ENCODE peak calls at places on chromosomes 7 and 10, in six cellular contexts. X is HL-60, Z is psoas muscle, I is left lung, M is nephron progenitor cell, F is hepatocyte. H is an unnamed sample.

GRCh38 chr10:5502903-5503835 is 3.8 kb upstream of the CALML5 start:
- DNase-seq in Z (peak), F (peak), I (no peak), M (no peak), X (no peak), H (no peak)

GRCh38 chr10:106023329-106023728 is 1141.2 kb downstream of the SORCS1 start:
- DNase-seq in F (no peak), I (no peak), M (no peak), Z (no peak), X (no peak), H (no peak)

GRCh38 chr7:50852901-50853300 is 70.2 kb upstream of the GRB10 start:
- DNase-seq in M (no peak), X (no peak), I (no peak), F (no peak), Z (no peak), H (no peak)

GRCh38 chr7:29485376-29486190 is 78.1 kb upstream of the PRR15 start:
- DNase-seq in Z (no peak), F (no peak), M (no peak), I (no peak), X (no peak), H (no peak)

GRCh38 chr7:490461-491291 is 29.0 kb downstream of the PDGFA start:
- DNase-seq in I (peak), F (no peak), Z (peak), X (no peak), M (no peak), H (no peak)

GRCh38 chr7:30157217-30157616 is 22.4 kb downstream of the MTURN start:
- DNase-seq in Z (no peak), F (no peak), I (no peak), M (no peak), X (peak), H (no peak)

GRCh38 chr7:27277628-27278027 is 35.0 kb downstream of the EVX1 start:
- DNase-seq in X (no peak), F (peak), M (no peak), Z (no peak), I (no peak), H (no peak)

GRCh38 chr7:46317256-46317655 is 396.2 kb upstream of the IGFBP3 start:
- DNase-seq in Z (no peak), I (no peak), X (no peak), F (no peak), M (no peak), H (no peak)

GRCh38 chr10:58531084-58531695 is 18.5 kb downstream of the BICC1 start:
- DNase-seq in I (no peak), F (peak), X (peak), M (peak), Z (no peak), H (no peak)

GRCh38 chr10:118979661-118980060 is 49.9 kb upstream of the NANOS1 start:
- DNase-seq in M (no peak), F (no peak), I (no peak), X (no peak), Z (no peak), H (no peak)

GRCh38 chr10:118978998-118979350 is 50.5 kb upstream of the NANOS1 start:
- DNase-seq in X (no peak), Z (no peak), M (no peak), F (no peak), I (no peak), H (no peak)

GRCh38 chr10:118978316-118978997 is 51.1 kb upstream of the NANOS1 start:
- DNase-seq in I (no peak), Z (no peak), M (no peak), F (no peak), X (no peak), H (no peak)

GRCh38 chr10:118977022-118977599 is 52.4 kb upstream of the NANOS1 start:
- DNase-seq in M (no peak), X (no peak), F (no peak), Z (no peak), I (no peak), H (no peak)

DNA sequence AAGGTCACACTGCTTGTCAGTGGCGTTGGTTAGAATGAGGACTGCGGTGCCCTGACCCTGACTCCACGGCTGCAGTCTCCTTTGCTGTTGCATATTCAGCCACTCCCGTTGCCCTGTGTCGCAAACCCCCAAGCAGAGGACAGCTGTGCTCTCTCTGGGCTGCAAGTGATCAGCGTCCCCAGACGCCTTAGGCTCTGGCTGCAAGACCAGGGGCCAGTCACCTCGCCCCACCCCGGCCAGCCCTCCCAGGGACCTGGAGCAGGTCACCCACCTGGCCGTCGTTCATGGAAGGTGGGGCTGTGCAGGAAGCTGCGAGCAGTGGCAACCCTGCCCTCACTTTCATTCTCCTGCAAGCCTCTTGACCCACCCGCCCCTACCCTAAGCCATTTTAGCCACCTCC is 51.6 kb upstream of the NANOS1 start:
- DNase-seq in I (no peak), Z (no peak), X (no peak), F (no peak), M (no peak), H (no peak)
- TF ChIP-seq CTCF in I (no peak), Z (no peak), X (no peak), F (no peak), M (no peak), H (no peak)

GRCh38 chr10:42431095-42431494 is 207.3 kb downstream of the ZNF33B start:
- DNase-seq in M (no peak), F (no peak), Z (no peak), I (no peak), X (no peak), H (no peak)

GRCh38 chr10:42422911-42423310 is 215.5 kb downstream of the ZNF33B start:
- DNase-seq in Z (no peak), F (no peak), I (no peak), X (no peak), M (no peak), H (no peak)

DNA sequence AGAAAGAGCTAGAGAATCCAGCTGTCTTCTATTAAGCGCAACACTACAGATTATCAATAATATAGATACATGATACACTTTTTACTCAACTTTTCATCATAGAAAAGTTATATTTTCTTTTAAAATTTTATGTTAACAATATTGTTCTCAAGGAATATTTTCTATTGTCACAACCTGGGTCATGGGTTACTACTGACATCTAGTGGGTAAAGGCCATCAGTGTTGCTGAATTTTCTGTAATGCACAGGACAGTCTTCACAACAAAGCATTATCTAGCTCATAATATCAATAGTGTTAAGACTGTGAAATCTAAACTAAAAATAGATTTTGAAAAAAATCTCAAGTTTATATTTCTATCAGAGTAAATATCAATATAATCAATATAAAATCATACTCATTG is 209.8 kb downstream of the ZNF33B start:
- DNase-seq in F (no peak), M (no peak), I (no peak), Z (no peak), X (no peak), H (no peak)
- TF ChIP-seq CTCF in F (peak), M (no peak), I (no peak), Z (peak), X (peak), H (no peak)

DNA sequence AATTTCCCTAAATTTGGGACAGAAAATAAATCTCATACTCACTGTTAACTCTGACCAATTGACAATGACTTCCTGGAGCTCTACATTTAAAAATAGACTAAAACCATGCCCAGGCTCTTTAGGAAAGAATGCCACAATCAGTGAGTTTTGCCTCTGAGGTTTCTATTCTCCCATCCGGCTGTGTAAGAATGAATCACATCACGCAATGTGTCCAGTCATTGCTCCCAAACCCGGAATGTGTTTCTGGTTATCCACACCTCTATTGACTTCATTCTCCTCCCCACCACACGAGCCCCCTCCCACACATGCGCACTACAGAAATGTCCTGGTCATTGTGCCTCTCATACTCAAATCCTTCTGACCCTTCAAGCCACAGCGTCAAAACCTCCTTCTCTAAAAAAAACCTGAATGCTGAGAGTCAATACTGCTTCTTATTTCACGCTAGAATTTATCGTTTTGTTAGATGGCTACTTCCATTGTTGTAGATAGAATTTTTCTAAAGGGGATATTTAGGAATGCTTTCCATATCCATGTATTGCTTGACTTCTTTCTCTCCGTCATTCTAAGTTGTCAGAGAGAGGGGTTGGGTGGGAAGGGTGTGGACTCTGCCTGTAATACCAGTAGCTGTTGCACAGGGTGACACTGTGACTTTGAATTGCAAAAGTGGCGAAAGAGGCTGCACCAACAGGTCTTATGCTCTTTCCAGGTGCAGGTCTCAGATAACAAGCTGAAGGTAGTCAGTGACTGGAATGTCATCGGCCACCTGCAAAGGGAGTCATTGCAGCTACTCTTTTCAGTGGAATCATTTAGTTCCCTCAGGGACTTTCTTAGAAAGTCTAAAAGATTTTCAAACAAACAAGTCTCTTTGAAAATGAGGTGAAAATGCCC is 356.6 kb downstream of the PAXIP1 start:
- DNase-seq in X (no peak), I (no peak), M (no peak), Z (no peak), F (no peak), H (no peak)
- TF ChIP-seq CTCF in X (no peak), I (no peak), M (no peak), Z (no peak), F (no peak), H (no peak)

GRCh38 chr7:15524077-15524476 is 37.7 kb downstream of the AGMO start:
- DNase-seq in I (no peak), M (no peak), X (no peak), F (no peak), Z (no peak), H (no peak)
- TF ChIP-seq CTCF in I (no peak), M (no peak), X (no peak), F (no peak), Z (no peak), H (no peak)

GRCh38 chr10:15751048-15751447 is 31.3 kb upstream of the ITGA8 start:
- DNase-seq in X (no peak), F (no peak), I (no peak), Z (no peak), M (no peak), H (no peak)

GRCh38 chr10:15745748-15746147 is 26.0 kb upstream of the ITGA8 start:
- DNase-seq in I (no peak), X (no peak), F (peak), M (no peak), Z (no peak), H (no peak)

GRCh38 chr10:15744217-15744865 is 24.6 kb upstream of the ITGA8 start:
- DNase-seq in X (peak), I (no peak), Z (no peak), M (peak), F (peak), H (no peak)

GRCh38 chr10:15743443-15743842 is 23.7 kb upstream of the ITGA8 start:
- DNase-seq in X (no peak), Z (no peak), F (no peak), I (no peak), M (no peak), H (no peak)

DNA sequence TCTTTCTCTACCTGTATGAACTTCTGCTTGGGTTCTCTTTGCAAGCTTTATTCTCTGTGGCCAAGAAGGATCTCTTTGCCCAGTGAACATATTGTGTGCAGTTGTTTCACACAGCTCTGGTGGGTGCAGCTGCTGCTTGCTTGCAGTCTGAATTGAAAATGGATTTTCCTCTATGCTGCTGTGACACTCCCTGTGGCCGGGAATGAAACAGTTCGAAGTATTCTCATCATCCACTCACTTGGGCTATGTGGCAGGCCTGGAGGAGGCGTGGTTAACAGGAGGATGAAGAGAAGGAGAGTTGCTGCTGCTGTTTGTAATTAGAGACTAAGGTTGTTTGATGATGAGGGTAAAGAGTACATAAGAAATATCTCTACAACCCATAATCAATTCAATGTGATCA is 28.4 kb upstream of the ITGA8 start:
- DNase-seq in F (no peak), Z (no peak), X (no peak), I (no peak), M (no peak), H (no peak)
- TF ChIP-seq CTCF in F (no peak), Z (no peak), X (no peak), I (no peak), M (no peak), H (no peak)

H was measured in activated B cell treated with CpG ODN at 0.5 μM for 24 hours.